ENCODE peak calls at places on chromosomes 2 and 18, in six cellular contexts. M, J, E, F, K and I are unnamed samples.
A peak's percentile ranks its signal among the peaks of the same experiment; 100 is the strongest.

GRCh38 chr2:214674278-214674677 is 135.2 kb downstream of the BARD1 start:
- DNase-seq in M (no peak), J (no peak), E (no peak), F (no peak), K (no peak), I (no peak)

GRCh38 chr18:2627821-2628276 is 27.7 kb upstream of the SMCHD1 start:
- DNase-seq in M (no peak), J (no peak), E (no peak), F (peak; percentile 64), K (no peak), I (no peak)

GRCh38 chr2:45497355-45497754 is 113.7 kb downstream of the SRBD1 start:
- DNase-seq in M (no peak), J (no peak), E (no peak), F (peak; percentile 42), K (no peak), I (no peak)

GRCh38 chr2:173629076-173629475 is 274.4 kb downstream of the CDCA7 start:
- DNase-seq in M (no peak), J (no peak), E (no peak), F (no peak), K (no peak), I (no peak)

GRCh38 chr2:48946444-48947048 is 191.0 kb upstream of the LHCGR start:
- DNase-seq in M (no peak), J (peak; percentile 10), E (peak; percentile 50), F (peak; percentile 60), K (peak; percentile 49), I (peak; percentile 62)

GRCh38 chr2:122736279-122736678 is 980.8 kb downstream of the TSN start:
- DNase-seq in M (no peak), J (no peak), E (peak; percentile 28), F (peak; percentile 31), K (no peak), I (no peak)

GRCh38 chr18:63924551-63924950 is 16.8 kb downstream of the SERPINB10 start:
- DNase-seq in M (no peak), J (no peak), E (no peak), F (no peak), K (no peak), I (no peak)

GRCh38 chr2:29187926-29188325 is 72.7 kb downstream of the CLIP4 start:
- DNase-seq in M (peak; percentile 74), J (no peak), E (peak; percentile 22), F (peak; percentile 33), K (no peak), I (no peak)

GRCh38 chr2:42951263-42951938 is 159.0 kb upstream of the HAAO start:
- DNase-seq in M (peak; percentile 89), J (peak; percentile 27), E (no peak), F (no peak), K (no peak), I (no peak)

GRCh38 chr18:59148192-59148591 is 8.5 kb downstream of the SEC11C start:
- DNase-seq in M (no peak), J (no peak), E (no peak), F (no peak), K (no peak), I (no peak)

GRCh38 chr2:207200136-207200535 is 34.4 kb upstream of the KLF7 start:
- DNase-seq in M (no peak), J (no peak), E (no peak), F (no peak), K (no peak), I (no peak)

GRCh38 chr18:7950380-7951143 is 383.4 kb downstream of the PTPRM start:
- DNase-seq in M (peak; percentile 80), J (no peak), E (peak; percentile 54), F (peak; percentile 88), K (no peak), I (peak; percentile 9)

GRCh38 chr2:138090330-138090729 is 126.1 kb downstream of the HNMT start:
- DNase-seq in M (no peak), J (no peak), E (peak; percentile 68), F (peak; percentile 79), K (no peak), I (peak; percentile 36)

GRCh38 chr2:98295275-98295674 is 51.0 kb upstream of the CNGA3 start:
- DNase-seq in M (peak; percentile 44), J (no peak), E (no peak), F (no peak), K (no peak), I (no peak)

GRCh38 chr2:238851026-238851425 is 3.1 kb downstream of the TWIST2 start:
- DNase-seq in M (no peak), J (no peak), E (no peak), F (no peak), K (no peak), I (no peak)
- H3K4me3 ChIP-seq in M (no peak overlapping the region), J (no peak overlapping the region), E (peak overlapping the region; percentile 45), F (no peak overlapping the region), K (no peak overlapping the region), I (no peak overlapping the region)

GRCh38 chr18:61606759-61607158 is 273.5 kb downstream of the CDH20 start:
- DNase-seq in M (peak; percentile 71), J (peak; percentile 42), E (peak; percentile 84), F (peak; percentile 94), K (peak; percentile 2), I (no peak)

GRCh38 chr18:61602836-61603235 is 269.6 kb downstream of the CDH20 start:
- DNase-seq in M (no peak), J (no peak), E (no peak), F (peak; percentile 56), K (no peak), I (no peak)

GRCh38 chr18:61606068-61606660 is 272.9 kb downstream of the CDH20 start:
- DNase-seq in M (peak; percentile 37), J (no peak), E (peak; percentile 47), F (peak; percentile 54), K (peak; percentile 65), I (no peak)

GRCh38 chr18:61608306-61608705 is 275.1 kb downstream of the CDH20 start:
- DNase-seq in M (no peak), J (no peak), E (no peak), F (peak; percentile 22), K (no peak), I (no peak)

DNA sequence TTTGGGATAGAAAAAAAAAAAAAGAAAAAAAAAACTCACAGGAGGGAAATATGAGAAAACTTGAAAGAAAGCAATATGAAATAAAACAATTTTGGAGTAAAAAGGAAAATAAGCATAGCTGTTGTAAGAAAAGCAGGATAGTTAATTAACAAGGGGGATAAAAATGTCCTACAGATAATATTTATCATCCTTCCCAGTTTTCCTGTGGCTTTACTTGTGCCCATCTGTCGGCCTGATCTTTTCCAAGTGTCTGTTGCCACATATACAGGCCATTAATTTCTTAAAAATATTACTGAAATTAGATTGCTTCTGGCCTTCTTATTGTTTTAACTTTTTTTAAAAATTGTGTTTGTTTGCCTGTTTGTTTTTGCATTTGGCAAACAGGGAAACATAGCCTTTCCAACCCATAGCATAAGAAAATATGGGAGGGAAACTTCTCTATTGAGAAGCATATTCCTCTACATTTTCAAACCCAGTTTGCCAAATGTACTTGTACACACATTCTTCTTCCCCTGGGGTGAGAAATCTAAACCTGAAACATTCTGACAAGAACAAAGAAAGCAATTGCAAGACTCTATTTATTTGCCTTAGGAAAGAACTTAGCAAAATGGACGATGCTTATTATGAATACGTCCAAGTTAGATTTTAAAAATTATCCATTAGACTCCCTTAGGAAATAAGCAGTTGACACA is 272.3 kb downstream of the CDH20 start:
- DNase-seq in M (no peak), J (no peak), E (peak; percentile 8), F (peak; percentile 29), K (no peak), I (no peak)
- H3K4me3 ChIP-seq in M (peak overlapping the region; percentile 73), J (no peak overlapping the region), E (peak overlapping the region; percentile 68), F (no peak overlapping the region), K (peak overlapping the region; percentile 18), I (no peak overlapping the region)

GRCh38 chr2:72915907-72916742 is 1.2 kb upstream of the EMX1 start:
- DNase-seq in M (peak; percentile 93), J (no peak), E (peak; percentile 21), F (peak; percentile 31), K (peak; percentile 87), I (peak; percentile 87)
- H3K4me3 ChIP-seq in M (no peak overlapping the region), J (peak overlapping the region; percentile 62), E (no peak overlapping the region), F (no peak overlapping the region), K (no peak overlapping the region), I (peak overlapping the region; percentile 61)

DNA sequence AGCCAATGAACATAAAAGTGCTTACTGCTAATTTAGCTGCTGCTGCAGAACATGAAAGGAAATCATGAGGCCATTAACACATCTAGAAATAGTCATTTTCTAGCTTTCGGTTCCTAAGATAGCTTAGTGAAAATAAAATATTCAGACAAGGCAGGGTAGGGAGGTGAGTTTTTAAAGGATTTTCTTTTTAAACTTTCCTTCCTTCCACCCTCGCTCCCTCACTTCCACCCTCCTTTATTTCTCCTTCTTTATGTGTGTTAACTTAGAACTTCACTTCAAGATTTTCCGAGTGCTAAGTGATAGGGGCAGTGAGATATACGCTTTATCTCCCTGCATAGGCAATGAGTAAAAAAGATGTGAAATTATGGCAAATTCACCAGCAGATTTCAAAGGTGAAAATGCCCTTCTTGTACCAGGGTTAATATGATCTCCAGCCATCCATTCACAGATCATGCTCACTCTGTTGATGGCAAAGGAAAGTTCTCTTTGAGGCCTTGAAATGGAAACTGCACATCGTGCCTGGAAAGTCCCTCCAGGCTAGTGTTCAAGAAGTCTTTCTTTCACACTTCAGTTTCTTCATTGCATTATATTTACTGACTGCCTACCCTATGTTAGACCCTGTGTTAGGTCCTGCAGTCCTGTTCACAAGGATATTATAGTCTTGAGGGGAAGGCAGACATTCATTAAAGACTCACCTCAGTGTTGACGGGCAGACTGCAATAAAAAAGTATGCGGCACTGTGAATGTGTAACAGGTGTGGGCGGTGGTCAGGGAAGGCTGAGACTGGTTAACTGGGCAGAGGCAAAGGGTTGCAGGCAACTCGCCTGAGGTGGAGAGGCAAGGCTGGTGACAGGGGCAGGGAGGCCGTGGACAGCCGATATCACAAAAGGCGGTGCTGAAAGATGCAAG is 200.8 kb downstream of the PLCL1 start:
- DNase-seq in M (no peak), J (no peak), E (no peak), F (no peak), K (no peak), I (no peak)
- H3K4me3 ChIP-seq in M (no peak overlapping the region), J (no peak overlapping the region), E (no peak overlapping the region), F (no peak overlapping the region), K (no peak overlapping the region), I (no peak overlapping the region)

GRCh38 chr2:119006441-119006840 is 64.4 kb downstream of the MARCO start:
- DNase-seq in M (no peak), J (no peak), E (no peak), F (no peak), K (no peak), I (no peak)
- H3K4me3 ChIP-seq in M (no peak overlapping the region), J (no peak overlapping the region), E (no peak overlapping the region), F (no peak overlapping the region), K (no peak overlapping the region), I (no peak overlapping the region)